ENCODE peak calls at places on chromosomes 3 and 15, in four cellular contexts. M is K562, H is GM12891, F is GM12878. U is an unnamed sample.

GRCh38 chr3:53671192-53672021 is 174.8 kb downstream of the CHDH start:
- DNase-seq in M (no peak), H (no peak), F (no peak), U (no peak)

GRCh38 chr15:40285151-40285898 is 2.5 kb upstream of the ANKRD63 start:
- DNase-seq in M (no peak), H (no peak), F (no peak), U (no peak)

GRCh38 chr3:36942632-36943248 is 2.1 kb downstream of the TRANK1 start:
- DNase-seq in M (no peak), H (no peak), F (no peak), U (no peak)

GRCh38 chr3:186259612-186260383 is 102.2 kb downstream of the DGKG start:
- DNase-seq in M (peak; percentile 74), H (peak; percentile 59), F (no peak), U (peak; percentile 54)

GRCh38 chr15:68700395-68701123 is 120.1 kb downstream of the ANP32A start:
- DNase-seq in M (no peak), H (no peak), F (no peak), U (no peak)

GRCh38 chr15:77507911-77508310 is 87.2 kb downstream of the HMG20A start:
- DNase-seq in M (no peak), H (no peak), F (no peak), U (no peak)

GRCh38 chr3:32996046-32996754 is 44.8 kb downstream of the CCR4 start:
- DNase-seq in M (no peak), H (no peak), F (no peak), U (no peak)

GRCh38 chr15:57330619-57331018 is 45.7 kb upstream of the CGNL1 start:
- DNase-seq in M (no peak), H (no peak), F (no peak), U (no peak)

GRCh38 chr15:72236381-72237285 is 5.6 kb upstream of the PKM start:
- DNase-seq in M (peak; percentile 30), H (no peak), F (no peak), U (no peak)

GRCh38 chr3:94515983-94516382 is 453.1 kb downstream of the NSUN3 start:
- DNase-seq in M (no peak), H (no peak), F (no peak), U (no peak)

GRCh38 chr15:88769161-88769971 is 33.9 kb upstream of the ACAN start:
- DNase-seq in M (no peak), H (no peak), F (no peak), U (no peak)

GRCh38 chr3:73081140-73081539 is 19.7 kb downstream of the EBLN2 start:
- DNase-seq in M (no peak), H (no peak), F (no peak), U (no peak)
- TF ChIP-seq SPI1 in M (no peak), H (no peak), F (no peak), U (no peak)

DNA sequence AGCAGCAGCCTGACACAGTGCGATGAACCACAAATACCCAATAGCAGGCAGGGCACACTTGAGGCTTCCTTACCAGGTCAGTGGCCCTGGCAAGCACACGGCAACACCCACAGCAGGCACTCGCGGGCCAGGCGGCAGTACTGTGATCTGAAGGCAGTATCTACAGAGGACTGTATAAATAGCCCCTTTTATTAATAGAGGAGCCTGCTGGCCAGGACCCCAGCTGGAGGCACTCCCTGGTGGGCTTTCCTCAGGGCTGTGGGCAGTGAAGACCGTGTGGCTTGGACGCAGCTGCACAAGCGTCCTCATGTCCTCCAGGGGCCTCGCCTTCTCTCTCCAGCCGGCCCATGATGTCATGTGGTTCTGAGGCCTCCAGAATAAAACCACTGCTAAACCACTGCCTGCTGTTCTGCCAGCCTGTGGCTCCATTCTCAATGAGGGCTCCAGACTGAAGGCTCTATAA is 44.1 kb downstream of the LRIG1 start:
- DNase-seq in M (no peak), H (no peak), F (no peak), U (no peak)
- TF ChIP-seq SPI1 in M (no peak), H (no peak), F (no peak), U (no peak)

GRCh38 chr15:81133782-81134461 is at the start of gene CFAP161:
- DNase-seq in M (no peak), H (no peak), F (no peak), U (no peak)
- TF ChIP-seq SPI1 in M (no peak), H (no peak), F (no peak), U (no peak)

GRCh38 chr3:134877788-134878187 is 82.7 kb downstream of the EPHB1 start:
- DNase-seq in M (no peak), H (no peak), F (no peak), U (no peak)

GRCh38 chr3:134880431-134880830 is 85.4 kb downstream of the EPHB1 start:
- DNase-seq in M (no peak), H (no peak), F (no peak), U (no peak)

GRCh38 chr3:134881305-134881704 is 86.2 kb downstream of the EPHB1 start:
- DNase-seq in M (no peak), H (no peak), F (no peak), U (no peak)

GRCh38 chr3:134876836-134877235 is 81.8 kb downstream of the EPHB1 start:
- DNase-seq in M (no peak), H (no peak), F (no peak), U (no peak)

DNA sequence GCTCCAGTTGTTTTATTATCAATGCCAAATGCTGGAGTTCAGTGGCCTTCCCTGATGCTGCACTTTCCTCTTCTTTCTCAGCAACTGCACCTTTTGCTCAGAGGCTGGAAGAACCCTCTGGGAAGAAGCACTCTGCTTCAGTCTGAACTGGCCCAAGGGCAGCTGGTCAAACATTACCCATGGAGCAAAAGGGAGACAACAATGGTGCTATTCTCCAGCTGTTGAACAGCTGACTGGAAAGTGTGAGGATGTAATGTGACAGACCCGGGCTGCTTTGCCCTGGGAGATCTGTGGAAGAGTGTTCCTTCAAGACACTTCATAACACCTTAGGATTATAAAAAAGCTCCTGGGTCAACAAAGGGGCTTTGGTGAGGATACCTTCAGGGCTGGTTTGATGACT is 84.9 kb downstream of the EPHB1 start:
- DNase-seq in M (no peak), H (no peak), F (no peak), U (no peak)
- TF ChIP-seq SPI1 in M (no peak), H (no peak), F (no peak), U (no peak)

GRCh38 chr3:133447751-133448477 is 48.1 kb downstream of the BFSP2 start:
- DNase-seq in M (no peak), H (no peak), F (no peak), U (no peak)
- TF ChIP-seq SPI1 in M (no peak), H (no peak), F (no peak), U (no peak)

GRCh38 chr3:153268564-153269279 is 106.7 kb downstream of the RAP2B start:
- DNase-seq in M (no peak), H (no peak), F (no peak), U (no peak)
- TF ChIP-seq SPI1 in M (no peak), H (no peak), F (no peak), U (no peak)

GRCh38 chr15:32641517-32642059 is at the start of gene SCG5:
- DNase-seq in M (peak; percentile 79), H (no peak), F (no peak), U (no peak)
- TF ChIP-seq SPI1 in M (no peak), H (no peak), F (no peak), U (no peak)

GRCh38 chr3:150761831-150762661 is 923 bp downstream of the SIAH2 start:
- DNase-seq in M (peak; percentile 67), H (no peak), F (no peak), U (peak; percentile 47)
- TF ChIP-seq SPI1 in M (no peak), H (no peak), F (no peak), U (no peak)